ENCODE peak calls at places on chromosome 14, in seven cellular contexts. One of them, this sample, is unnamed.

GRCh38 chr14:66117600-66117999 is 368.6 kb upstream of the CCDC196 start:
- DNase-seq in mesenchymal stem cell: peak
- DNase-seq in NT2/D1: peak
- DNase-seq in endodermal cell: no peak
- DNase-seq in colonic mucosa: no peak
- DNase-seq in adipocyte: peak
- DNase-seq in DND-41: no peak
- DNase-seq in this sample: no peak

GRCh38 chr14:78972440-78972839 is 802.3 kb downstream of the NRXN3 start:
- DNase-seq in mesenchymal stem cell: no peak
- DNase-seq in NT2/D1: no peak
- DNase-seq in endodermal cell: no peak
- DNase-seq in colonic mucosa: no peak
- DNase-seq in adipocyte: no peak
- DNase-seq in DND-41: no peak
- DNase-seq in this sample: no peak

GRCh38 chr14:67269338-67270060 is 28.3 kb downstream of the PALS1 start:
- DNase-seq in mesenchymal stem cell: peak
- DNase-seq in NT2/D1: no peak
- DNase-seq in endodermal cell: no peak
- DNase-seq in colonic mucosa: no peak
- DNase-seq in adipocyte: peak
- DNase-seq in DND-41: no peak
- DNase-seq in this sample: no peak

GRCh38 chr14:97420211-97420610 is 623.0 kb downstream of the VRK1 start:
- DNase-seq in mesenchymal stem cell: no peak
- DNase-seq in NT2/D1: no peak
- DNase-seq in endodermal cell: no peak
- DNase-seq in colonic mucosa: no peak
- DNase-seq in adipocyte: no peak
- DNase-seq in DND-41: no peak
- DNase-seq in this sample: no peak

GRCh38 chr14:65910108-65910507 is 497.6 kb downstream of the FUT8 start:
- DNase-seq in mesenchymal stem cell: peak
- DNase-seq in NT2/D1: no peak
- DNase-seq in endodermal cell: no peak
- DNase-seq in colonic mucosa: no peak
- DNase-seq in adipocyte: peak
- DNase-seq in DND-41: no peak
- DNase-seq in this sample: no peak

GRCh38 chr14:64074961-64075619 is 219.1 kb downstream of the ESR2 start:
- DNase-seq in mesenchymal stem cell: peak
- DNase-seq in NT2/D1: no peak
- DNase-seq in endodermal cell: no peak
- DNase-seq in colonic mucosa: no peak
- DNase-seq in adipocyte: peak
- DNase-seq in DND-41: no peak
- DNase-seq in this sample: no peak

GRCh38 chr14:98896476-98896875 is 375.5 kb downstream of the BCL11B start:
- DNase-seq in mesenchymal stem cell: no peak
- DNase-seq in NT2/D1: no peak
- DNase-seq in endodermal cell: no peak
- DNase-seq in colonic mucosa: no peak
- DNase-seq in adipocyte: no peak
- DNase-seq in DND-41: no peak
- DNase-seq in this sample: no peak

GRCh38 chr14:64388533-64389243 is 535 bp downstream of the MTHFD1 start:
- DNase-seq in mesenchymal stem cell: peak
- DNase-seq in NT2/D1: no peak
- DNase-seq in endodermal cell: no peak
- DNase-seq in colonic mucosa: peak
- DNase-seq in adipocyte: peak
- DNase-seq in DND-41: no peak
- DNase-seq in this sample: no peak

GRCh38 chr14:90924618-90925345 is 108.6 kb upstream of the TTC7B start:
- DNase-seq in mesenchymal stem cell: no peak
- DNase-seq in NT2/D1: no peak
- DNase-seq in endodermal cell: no peak
- DNase-seq in colonic mucosa: no peak
- DNase-seq in adipocyte: peak
- DNase-seq in DND-41: no peak
- DNase-seq in this sample: peak

GRCh38 chr14:93980464-93981201 is 4.3 kb upstream of the ASB2 start:
- DNase-seq in mesenchymal stem cell: no peak
- DNase-seq in NT2/D1: no peak
- DNase-seq in endodermal cell: no peak
- DNase-seq in colonic mucosa: no peak
- DNase-seq in adipocyte: no peak
- DNase-seq in DND-41: no peak
- DNase-seq in this sample: no peak

GRCh38 chr14:85464135-85464534 is 65.8 kb upstream of the FLRT2 start:
- DNase-seq in mesenchymal stem cell: no peak
- DNase-seq in NT2/D1: no peak
- DNase-seq in endodermal cell: no peak
- DNase-seq in colonic mucosa: no peak
- DNase-seq in adipocyte: no peak
- DNase-seq in DND-41: no peak
- DNase-seq in this sample: no peak

GRCh38 chr14:89673499-89674225 is 256.6 kb upstream of the FOXN3 start:
- DNase-seq in mesenchymal stem cell: peak
- DNase-seq in NT2/D1: no peak
- DNase-seq in endodermal cell: no peak
- DNase-seq in colonic mucosa: peak
- DNase-seq in adipocyte: peak
- DNase-seq in DND-41: no peak
- DNase-seq in this sample: no peak

GRCh38 chr14:30053103-30053502 is 125.5 kb upstream of the PRKD1 start:
- DNase-seq in mesenchymal stem cell: no peak
- DNase-seq in NT2/D1: no peak
- DNase-seq in endodermal cell: no peak
- DNase-seq in colonic mucosa: no peak
- DNase-seq in adipocyte: no peak
- DNase-seq in DND-41: no peak
- DNase-seq in this sample: no peak

GRCh38 chr14:71852201-71852600 is 80.0 kb upstream of the RGS6 start:
- DNase-seq in mesenchymal stem cell: peak
- DNase-seq in NT2/D1: no peak
- DNase-seq in endodermal cell: peak
- DNase-seq in colonic mucosa: no peak
- DNase-seq in adipocyte: no peak
- DNase-seq in DND-41: no peak
- DNase-seq in this sample: peak

GRCh38 chr14:66281036-66281776 is 205.0 kb upstream of the CCDC196 start:
- DNase-seq in mesenchymal stem cell: no peak
- DNase-seq in NT2/D1: no peak
- DNase-seq in endodermal cell: no peak
- DNase-seq in colonic mucosa: peak
- DNase-seq in adipocyte: no peak
- DNase-seq in DND-41: no peak
- DNase-seq in this sample: no peak

GRCh38 chr14:55381040-55381439 is 30.6 kb downstream of the ATG14 start:
- DNase-seq in mesenchymal stem cell: no peak
- DNase-seq in NT2/D1: no peak
- DNase-seq in endodermal cell: no peak
- DNase-seq in colonic mucosa: no peak
- DNase-seq in adipocyte: no peak
- DNase-seq in DND-41: no peak
- DNase-seq in this sample: no peak
- H3K4me3 ChIP-seq in mesenchymal stem cell: no peak
- H3K4me3 ChIP-seq in NT2/D1: no peak
- H3K4me3 ChIP-seq in endodermal cell: no peak
- H3K4me3 ChIP-seq in colonic mucosa: no peak
- H3K4me3 ChIP-seq in adipocyte: no peak
- H3K4me3 ChIP-seq in DND-41: no peak
- H3K4me3 ChIP-seq in this sample: no peak

GRCh38 chr14:92940543-92940942 is 17.6 kb downstream of the CHGA start:
- DNase-seq in mesenchymal stem cell: no peak
- DNase-seq in NT2/D1: no peak
- DNase-seq in endodermal cell: no peak
- DNase-seq in colonic mucosa: no peak
- DNase-seq in adipocyte: no peak
- DNase-seq in DND-41: no peak
- DNase-seq in this sample: no peak
- H3K9ac ChIP-seq in mesenchymal stem cell: no peak
- H3K9ac ChIP-seq in NT2/D1: no peak
- H3K9ac ChIP-seq in endodermal cell: no peak
- H3K9ac ChIP-seq in colonic mucosa: no peak
- H3K9ac ChIP-seq in adipocyte: no peak
- H3K9ac ChIP-seq in DND-41: no peak
- H3K9ac ChIP-seq in this sample: no peak

GRCh38 chr14:76947838-76948184 is 80.7 kb downstream of the IRF2BPL start:
- DNase-seq in mesenchymal stem cell: no peak
- DNase-seq in NT2/D1: no peak
- DNase-seq in endodermal cell: no peak
- DNase-seq in colonic mucosa: no peak
- DNase-seq in adipocyte: no peak
- DNase-seq in DND-41: no peak
- DNase-seq in this sample: no peak

GRCh38 chr14:76948213-76948947 is 80.1 kb downstream of the IRF2BPL start:
- DNase-seq in mesenchymal stem cell: no peak
- DNase-seq in NT2/D1: no peak
- DNase-seq in endodermal cell: peak
- DNase-seq in colonic mucosa: peak
- DNase-seq in adipocyte: no peak
- DNase-seq in DND-41: no peak
- DNase-seq in this sample: no peak

GRCh38 chr14:76946753-76947077 is 81.8 kb downstream of the IRF2BPL start:
- DNase-seq in mesenchymal stem cell: no peak
- DNase-seq in NT2/D1: no peak
- DNase-seq in endodermal cell: no peak
- DNase-seq in colonic mucosa: no peak
- DNase-seq in adipocyte: no peak
- DNase-seq in DND-41: no peak
- DNase-seq in this sample: no peak

GRCh38 chr14:76948976-76949375 is 79.5 kb downstream of the IRF2BPL start:
- DNase-seq in mesenchymal stem cell: no peak
- DNase-seq in NT2/D1: no peak
- DNase-seq in endodermal cell: no peak
- DNase-seq in colonic mucosa: no peak
- DNase-seq in adipocyte: no peak
- DNase-seq in DND-41: no peak
- DNase-seq in this sample: no peak

DNA sequence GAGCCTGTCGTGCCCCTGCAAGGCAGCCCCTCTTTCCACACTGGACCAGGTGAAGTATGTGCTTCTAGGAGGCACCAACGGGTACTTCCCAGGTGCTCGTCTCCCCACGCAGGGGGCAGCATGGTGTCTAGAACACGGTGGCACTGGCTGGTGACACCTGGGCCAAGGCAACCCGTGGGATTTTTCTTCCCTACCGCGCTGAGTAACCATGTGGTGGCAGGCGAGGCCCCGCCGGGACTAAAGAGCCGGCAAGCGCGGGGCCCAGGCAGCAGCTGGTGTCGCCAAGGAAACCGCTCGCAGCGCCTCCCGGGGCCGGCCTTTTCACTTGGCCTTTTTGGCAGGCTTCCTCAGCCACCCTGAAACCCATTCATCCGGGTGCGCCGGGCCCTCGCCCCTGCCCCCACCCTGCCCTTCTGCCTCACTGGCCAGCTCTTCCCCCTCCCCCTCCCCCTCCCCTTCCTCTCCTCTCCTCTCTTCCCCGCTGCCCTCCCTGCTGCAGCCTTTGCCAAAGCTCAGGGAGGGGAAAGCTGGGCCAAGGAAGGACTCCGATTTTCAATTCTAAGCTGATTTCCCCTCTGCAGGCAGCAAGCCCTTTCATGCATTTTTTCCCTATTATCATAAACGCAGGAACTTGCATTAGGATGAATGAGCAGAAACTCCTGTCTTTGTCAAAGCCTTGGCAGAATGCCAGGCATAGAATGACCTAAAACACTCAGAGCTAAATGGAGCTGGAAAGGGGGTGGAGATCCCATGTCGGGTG is 81.2 kb downstream of the IRF2BPL start:
- DNase-seq in mesenchymal stem cell: peak
- DNase-seq in NT2/D1: peak
- DNase-seq in endodermal cell: peak
- DNase-seq in colonic mucosa: peak
- DNase-seq in adipocyte: peak
- DNase-seq in DND-41: peak
- DNase-seq in this sample: no peak
- H3K4me3 ChIP-seq in mesenchymal stem cell: no peak
- H3K4me3 ChIP-seq in NT2/D1: peak
- H3K4me3 ChIP-seq in endodermal cell: no peak
- H3K4me3 ChIP-seq in colonic mucosa: no peak
- H3K4me3 ChIP-seq in adipocyte: peak
- H3K4me3 ChIP-seq in DND-41: no peak
- H3K4me3 ChIP-seq in this sample: peak

GRCh38 chr14:77346495-77346894 is 25.7 kb downstream of the GSTZ1 start:
- DNase-seq in mesenchymal stem cell: no peak
- DNase-seq in NT2/D1: no peak
- DNase-seq in endodermal cell: no peak
- DNase-seq in colonic mucosa: no peak
- DNase-seq in adipocyte: no peak
- DNase-seq in DND-41: no peak
- DNase-seq in this sample: no peak

GRCh38 chr14:77347746-77348145 is 26.9 kb downstream of the GSTZ1 start:
- DNase-seq in mesenchymal stem cell: no peak
- DNase-seq in NT2/D1: no peak
- DNase-seq in endodermal cell: no peak
- DNase-seq in colonic mucosa: no peak
- DNase-seq in adipocyte: peak
- DNase-seq in DND-41: no peak
- DNase-seq in this sample: peak

GRCh38 chr14:77340389-77340788 is 19.6 kb downstream of the GSTZ1 start:
- DNase-seq in mesenchymal stem cell: no peak
- DNase-seq in NT2/D1: no peak
- DNase-seq in endodermal cell: peak
- DNase-seq in colonic mucosa: no peak
- DNase-seq in adipocyte: no peak
- DNase-seq in DND-41: no peak
- DNase-seq in this sample: no peak

GRCh38 chr14:77342726-77343397 is 22.0 kb downstream of the GSTZ1 start:
- DNase-seq in mesenchymal stem cell: no peak
- DNase-seq in NT2/D1: no peak
- DNase-seq in endodermal cell: peak
- DNase-seq in colonic mucosa: no peak
- DNase-seq in adipocyte: no peak
- DNase-seq in DND-41: no peak
- DNase-seq in this sample: no peak

DNA sequence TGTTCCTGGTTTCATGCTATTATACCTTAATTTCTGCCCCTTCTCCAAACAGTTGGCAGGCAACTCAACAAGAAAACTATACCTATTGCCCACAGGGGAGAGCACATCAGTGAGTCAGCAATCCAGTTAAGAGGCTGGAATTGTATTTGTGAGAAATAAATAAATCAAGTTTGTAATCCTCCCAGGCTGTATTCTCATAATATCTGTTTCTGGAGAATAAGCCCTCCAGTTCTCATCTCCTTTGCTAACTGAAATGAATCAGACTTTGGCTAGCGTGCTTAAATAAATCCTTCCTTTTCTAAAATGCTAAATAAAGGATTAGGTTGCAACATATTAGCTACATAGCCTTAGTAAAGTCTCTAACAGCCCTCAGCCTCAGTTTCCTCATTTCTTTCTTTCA is 23.8 kb downstream of the GSTZ1 start:
- DNase-seq in mesenchymal stem cell: no peak
- DNase-seq in NT2/D1: no peak
- DNase-seq in endodermal cell: no peak
- DNase-seq in colonic mucosa: no peak
- DNase-seq in adipocyte: peak
- DNase-seq in DND-41: no peak
- DNase-seq in this sample: no peak
- H3K9ac ChIP-seq in mesenchymal stem cell: no peak
- H3K9ac ChIP-seq in NT2/D1: no peak
- H3K9ac ChIP-seq in endodermal cell: no peak
- H3K9ac ChIP-seq in colonic mucosa: no peak
- H3K9ac ChIP-seq in adipocyte: no peak
- H3K9ac ChIP-seq in DND-41: no peak
- H3K9ac ChIP-seq in this sample: no peak

GRCh38 chr14:28755198-28755794 is 11.3 kb upstream of the FOXG1 start:
- DNase-seq in mesenchymal stem cell: no peak
- DNase-seq in NT2/D1: no peak
- DNase-seq in endodermal cell: no peak
- DNase-seq in colonic mucosa: no peak
- DNase-seq in adipocyte: no peak
- DNase-seq in DND-41: no peak
- DNase-seq in this sample: no peak
- H3K4me3 ChIP-seq in mesenchymal stem cell: no peak
- H3K4me3 ChIP-seq in NT2/D1: no peak
- H3K4me3 ChIP-seq in endodermal cell: no peak
- H3K4me3 ChIP-seq in colonic mucosa: no peak
- H3K4me3 ChIP-seq in adipocyte: no peak
- H3K4me3 ChIP-seq in DND-41: no peak
- H3K4me3 ChIP-seq in this sample: peak